ENCODE peak calls at places on chromosomes 5 and 9, in eight cellular contexts. J is tibial nerve; I is cardiac muscle cell; H is psoas muscle; P is CD4-positive, alpha-beta T cell; C is prostate gland; D is mammary epithelial cell; U is brain microvascular endothelial cell. K is an unnamed sample.

GRCh38 chr5:74641014-74641777 is 668 bp upstream of the ENC1 start:
- DNase-seq in J (peak), U (peak), D (peak), C (peak), I (peak), P (peak), H (peak), K (peak)

GRCh38 chr5:153678617-153679329 is 188.3 kb downstream of the GRIA1 start:
- DNase-seq in I (no peak), U (no peak), D (no peak), C (no peak), J (no peak), P (no peak), H (no peak), K (peak)

GRCh38 chr5:157845894-157846598 is 12.9 kb downstream of the CLINT1 start:
- DNase-seq in P (no peak), C (no peak), U (no peak), H (no peak), D (no peak), J (no peak), I (no peak), K (no peak)

GRCh38 chr9:116322521-116322920 is 168.9 kb downstream of the PAPPA start:
- DNase-seq in H (no peak), C (no peak), J (no peak), P (no peak), I (no peak), U (no peak), D (no peak), K (no peak)

GRCh38 chr5:40410231-40410861 is 269.4 kb upstream of the PTGER4 start:
- DNase-seq in J (no peak), P (peak), U (peak), C (no peak), I (no peak), H (no peak), D (peak), K (no peak)

GRCh38 chr5:169251685-169252084 is 49.3 kb downstream of the SLIT3 start:
- DNase-seq in C (no peak), U (no peak), D (no peak), I (no peak), H (no peak), J (no peak), P (no peak), K (no peak)

GRCh38 chr5:25963251-25964008 is 1075.0 kb downstream of the CDH9 start:
- DNase-seq in D (no peak), H (peak), I (no peak), P (no peak), U (no peak), C (no peak), J (peak), K (peak)

GRCh38 chr9:95047452-95048224 is 269.9 kb downstream of the FANCC start:
- DNase-seq in J (no peak), C (no peak), I (no peak), H (no peak), D (no peak), U (no peak), P (no peak), K (no peak)

GRCh38 chr5:58497956-58498942 is 7.0 kb downstream of the GAPT start:
- DNase-seq in I (peak), J (no peak), P (no peak), C (no peak), D (peak), U (peak), H (no peak), K (no peak)

GRCh38 chr5:125181159-125181558 is 434.7 kb upstream of the ZNF608 start:
- DNase-seq in I (no peak), C (no peak), P (no peak), U (no peak), H (no peak), D (no peak), J (no peak), K (no peak)

DNA sequence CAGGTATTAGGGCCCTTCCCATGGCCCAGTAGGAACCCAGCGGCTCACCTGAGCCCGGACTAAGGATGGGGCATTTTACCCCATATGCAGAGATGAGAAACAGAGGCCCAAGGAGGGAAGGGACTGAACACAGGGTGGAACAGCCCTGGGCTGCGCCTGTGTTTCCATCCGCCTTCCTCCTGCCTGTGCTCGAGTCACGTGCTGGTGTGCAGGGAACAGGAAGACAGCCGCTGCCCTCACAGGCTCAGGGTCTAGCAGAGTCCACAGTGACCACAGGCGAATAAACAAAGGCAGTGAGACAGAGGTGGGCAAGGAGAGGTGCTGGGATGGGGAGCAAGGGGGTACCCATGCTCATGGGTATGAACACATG is 129.4 kb downstream of the C9orf50 start:
- DNase-seq in I (no peak), D (no peak), P (no peak), C (no peak), H (no peak), U (no peak), J (no peak), K (peak)
- H3K27ac ChIP-seq in I (no peak), D (no peak), P (no peak), C (peak), H (peak), U (peak), J (peak), K (peak)

GRCh38 chr5:16737173-16737572 is 120.4 kb upstream of the RETREG1 start:
- DNase-seq in H (no peak), D (no peak), U (no peak), J (no peak), C (no peak), I (no peak), P (no peak), K (no peak)
- H3K27ac ChIP-seq in H (no peak), D (peak), U (no peak), J (no peak), C (no peak), I (no peak), P (no peak), K (no peak)

GRCh38 chr5:99773290-99773689 is 761.9 kb upstream of the FAM174A start:
- DNase-seq in I (no peak), P (no peak), D (no peak), C (no peak), J (no peak), U (no peak), H (no peak), K (no peak)

GRCh38 chr5:99771296-99771695 is 763.9 kb upstream of the FAM174A start:
- DNase-seq in P (no peak), U (no peak), C (no peak), D (no peak), H (no peak), J (no peak), I (no peak), K (no peak)

DNA sequence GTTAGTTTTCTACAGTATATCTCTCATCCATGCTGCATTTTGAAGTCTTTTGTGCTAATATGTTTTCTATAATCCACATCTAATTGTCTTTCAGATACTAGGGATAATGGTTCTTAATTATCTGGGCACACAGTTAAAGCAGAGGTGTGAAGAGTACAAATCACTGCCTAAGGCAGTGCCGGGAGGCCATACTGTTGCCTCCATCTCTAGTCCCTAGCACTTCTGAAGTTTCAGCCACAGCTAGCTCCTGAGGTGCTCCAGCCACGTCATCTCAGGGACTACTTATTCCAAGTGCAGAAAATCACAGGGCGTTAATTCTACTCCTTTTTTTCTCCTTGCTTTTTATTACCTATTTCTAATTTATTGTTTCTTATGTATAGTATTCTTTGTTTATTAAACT is 760.0 kb upstream of the FAM174A start:
- DNase-seq in U (no peak), H (no peak), P (no peak), C (no peak), J (no peak), I (no peak), D (no peak), K (no peak)
- H3K27ac ChIP-seq in U (no peak), H (no peak), P (no peak), C (no peak), J (no peak), I (no peak), D (no peak), K (no peak)

GRCh38 chr5:138339464-138339863 is 1.4 kb downstream of the FAM53C start:
- DNase-seq in D (no peak), U (no peak), P (no peak), J (no peak), C (no peak), I (no peak), H (no peak), K (no peak)
- H3K27ac ChIP-seq in D (peak), U (no peak), P (no peak), J (peak), C (peak), I (peak), H (peak), K (peak)

GRCh38 chr9:37812773-37813379 is 12.3 kb downstream of the DCAF10 start:
- DNase-seq in J (no peak), P (no peak), H (no peak), I (no peak), D (no peak), C (no peak), U (no peak), K (no peak)
- H3K27ac ChIP-seq in J (no peak), P (no peak), H (no peak), I (no peak), D (no peak), C (no peak), U (no peak), K (no peak)

GRCh38 chr9:35798658-35799366 is 7.4 kb downstream of the NPR2 start:
- DNase-seq in H (no peak), P (no peak), I (no peak), J (no peak), C (no peak), D (peak), U (peak), K (no peak)
- H3K27ac ChIP-seq in H (no peak), P (no peak), I (no peak), J (no peak), C (no peak), D (peak), U (no peak), K (no peak)

DNA sequence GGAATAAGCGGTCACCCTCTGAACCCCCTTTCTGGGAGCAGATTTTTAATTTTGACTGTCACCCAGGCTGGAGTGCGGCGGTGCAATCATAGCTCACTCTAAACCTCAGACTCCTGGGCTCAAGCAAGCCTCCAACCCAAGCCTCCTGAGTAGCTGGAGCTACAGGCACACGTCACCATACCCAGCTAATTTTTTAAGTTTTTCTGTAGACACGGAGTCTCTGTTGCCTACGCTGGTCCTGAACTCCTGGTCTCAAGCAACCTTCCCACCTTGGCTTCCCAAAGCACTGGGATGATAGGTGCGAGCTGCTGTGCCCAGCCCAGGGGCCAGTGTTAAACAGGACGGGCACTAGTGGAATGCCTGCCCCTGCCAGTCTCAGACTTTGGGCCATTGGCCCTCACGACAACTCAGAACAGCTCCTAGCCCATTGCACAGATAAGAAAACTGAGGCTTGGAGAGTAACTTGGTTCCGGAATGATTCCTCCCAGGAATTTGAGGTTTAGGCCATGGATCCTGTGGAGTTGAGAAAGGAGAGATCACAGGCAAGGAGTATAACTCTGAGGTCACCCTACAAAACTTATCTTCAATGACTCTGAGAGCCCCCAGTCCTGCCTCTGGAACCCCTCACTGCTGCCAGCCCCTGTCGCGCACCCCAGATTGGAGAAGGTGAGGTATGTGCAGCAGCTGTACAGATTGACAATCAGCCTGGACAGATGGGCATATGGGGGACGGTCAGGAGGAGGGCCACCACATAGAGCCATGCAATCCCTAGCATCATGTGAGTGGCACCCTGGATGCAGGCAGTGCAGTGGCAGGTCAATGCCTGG is 89.8 kb downstream of the LMX1B start:
- DNase-seq in D (no peak), U (no peak), I (no peak), P (no peak), J (no peak), C (no peak), H (no peak), K (no peak)
- H3K27ac ChIP-seq in D (no peak), U (no peak), I (no peak), P (no peak), J (no peak), C (no peak), H (no peak), K (no peak)

GRCh38 chr9:121563425-121563824 is 63.8 kb upstream of the GGTA1 start:
- DNase-seq in C (no peak), J (no peak), I (no peak), U (no peak), P (no peak), H (no peak), D (no peak), K (no peak)

GRCh38 chr9:121561385-121562222 is 62.0 kb upstream of the GGTA1 start:
- DNase-seq in U (no peak), J (no peak), P (no peak), C (no peak), H (no peak), D (no peak), I (no peak), K (no peak)

GRCh38 chr9:121564861-121565260 is 65.2 kb upstream of the GGTA1 start:
- DNase-seq in P (no peak), H (no peak), C (no peak), I (no peak), D (peak), U (no peak), J (no peak), K (no peak)

GRCh38 chr9:121562261-121562780 is 62.7 kb upstream of the GGTA1 start:
- DNase-seq in U (no peak), I (no peak), C (no peak), P (no peak), J (no peak), D (peak), H (no peak), K (no peak)

DNA sequence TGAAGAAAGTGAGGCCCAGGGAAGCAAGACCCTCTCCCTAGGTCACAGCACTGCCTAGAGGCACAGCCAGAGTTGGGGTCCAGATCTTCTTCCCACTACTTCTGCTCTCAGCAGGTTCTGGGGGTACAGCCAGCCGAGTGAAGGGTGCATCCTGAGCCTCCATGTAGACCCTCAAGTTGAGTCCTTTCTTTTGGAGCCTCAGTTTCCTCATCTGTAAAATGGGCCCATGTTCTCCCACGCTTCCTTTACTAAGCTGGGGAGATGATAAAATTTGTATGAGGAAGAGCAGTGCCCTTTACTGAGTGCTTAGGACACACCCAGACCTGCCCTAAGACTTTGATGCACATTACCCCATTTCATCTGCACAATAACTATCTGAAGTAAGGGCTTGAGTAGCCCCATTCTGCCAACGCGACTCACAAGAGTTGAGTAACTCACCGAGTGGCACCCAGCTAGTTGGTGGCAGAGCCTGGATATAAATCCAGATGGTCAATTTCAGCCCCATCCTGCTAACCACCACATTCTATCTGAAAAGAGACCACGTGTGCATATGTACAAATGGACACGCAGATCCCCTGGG is 64.3 kb upstream of the GGTA1 start:
- DNase-seq in I (no peak), D (no peak), C (no peak), H (no peak), J (no peak), U (no peak), P (no peak), K (no peak)
- H3K27ac ChIP-seq in I (no peak), D (no peak), C (no peak), H (no peak), J (no peak), U (no peak), P (no peak), K (no peak)

DNA sequence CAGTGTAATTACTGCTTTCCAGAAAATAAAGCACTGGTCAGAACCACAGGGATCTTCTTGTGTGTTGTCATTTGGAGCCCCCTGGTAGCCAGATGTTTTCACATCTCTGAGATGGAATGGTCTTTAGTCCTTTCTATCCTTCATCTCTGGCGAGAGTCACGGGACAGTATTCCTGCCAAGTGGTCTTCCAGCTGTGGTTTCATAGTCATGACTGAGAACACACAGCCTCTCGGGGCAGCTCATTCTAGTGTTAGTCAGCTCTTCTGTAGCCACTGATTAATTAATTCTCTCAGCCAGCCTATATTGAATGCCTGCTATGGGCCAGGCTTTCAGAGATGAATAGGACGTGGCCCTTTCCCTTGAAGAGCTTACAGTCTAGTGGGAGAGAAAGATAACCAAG is 34.1 kb downstream of the HMGXB3 start:
- DNase-seq in I (no peak), J (no peak), U (peak), P (no peak), D (no peak), C (no peak), H (no peak), K (no peak)
- H3K27ac ChIP-seq in I (no peak), J (no peak), U (peak), P (no peak), D (no peak), C (no peak), H (no peak), K (no peak)

DNA sequence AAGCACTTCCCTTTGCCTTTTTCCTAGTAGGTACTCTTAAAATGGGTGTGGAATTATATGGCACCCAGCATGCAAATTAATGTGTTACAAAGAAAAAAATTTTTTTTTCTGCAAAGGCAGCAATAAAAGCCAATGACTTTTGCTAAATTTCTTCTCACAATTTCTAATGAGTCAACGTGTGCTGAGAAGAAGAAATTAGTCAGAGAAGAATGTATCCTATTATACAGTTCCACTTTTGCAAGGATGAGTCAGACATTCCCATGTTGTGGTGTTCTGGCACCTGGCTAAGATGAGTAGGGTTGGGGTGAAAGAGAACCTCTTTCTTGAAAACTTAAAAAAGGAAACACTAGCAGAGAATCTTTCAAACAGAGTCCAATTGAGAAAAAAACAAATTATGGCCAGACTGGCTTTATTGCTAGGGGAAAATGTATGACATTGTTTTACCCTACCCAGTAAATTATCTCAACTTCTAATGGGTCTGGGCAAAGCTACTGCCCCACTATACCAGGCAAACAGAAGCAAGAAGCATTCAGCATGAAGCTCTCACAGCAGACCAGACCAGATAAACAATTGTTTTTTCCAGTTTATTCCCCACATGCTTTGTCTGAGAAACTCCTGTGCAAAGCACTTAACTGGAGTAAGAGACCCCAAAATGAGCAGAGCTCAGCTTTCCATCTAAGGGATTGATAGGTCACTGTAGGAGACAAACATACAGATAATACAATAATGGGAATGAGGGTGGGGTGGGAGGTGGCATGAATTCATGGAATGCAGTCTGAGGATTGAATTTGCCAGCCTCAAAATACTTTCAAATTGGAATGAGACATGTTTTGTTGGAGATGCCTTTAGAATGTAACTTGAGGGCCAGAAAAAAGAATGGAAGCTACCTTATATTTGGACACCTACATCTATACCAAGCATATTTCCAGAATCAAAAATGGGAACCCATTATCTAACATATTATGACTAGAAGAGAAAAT is 220.8 kb upstream of the RFX3 start:
- DNase-seq in P (no peak), U (peak), H (no peak), J (no peak), C (no peak), I (no peak), D (peak), K (no peak)
- H3K27ac ChIP-seq in P (no peak), U (no peak), H (no peak), J (no peak), C (no peak), I (no peak), D (peak), K (no peak)

K was measured in left ventricle myocardium inferior.